ENCODE peak calls at places on chromosomes 4 and X, in four cellular contexts. One of them, this sample, is unnamed.
A peak's percentile ranks its signal among the peaks of the same experiment; 100 is the strongest.

GRCh38 chr4:176967586-176967985 is 174.9 kb upstream of the VEGFC start:
- DNase-seq in left ventricle myocardium inferior: no peak
- DNase-seq in AG10803: no peak
- DNase-seq in RWPE1: no peak
- DNase-seq in this sample: no peak

GRCh38 chr4:77451530-77451929 is 154.1 kb upstream of the CXCL13 start:
- DNase-seq in left ventricle myocardium inferior: no peak
- DNase-seq in RWPE1: no peak
- DNase-seq in AG10803: peak; percentile 20
- DNase-seq in this sample: peak; percentile 29

GRCh38 chr4:86626066-86626465 is 32.0 kb downstream of the PTPN13 start:
- DNase-seq in AG10803: no peak
- DNase-seq in left ventricle myocardium inferior: no peak
- DNase-seq in RWPE1: no peak
- DNase-seq in this sample: no peak

GRCh38 chrX:15988661-15989603 is 134.3 kb upstream of the AP1S2 start:
- DNase-seq in left ventricle myocardium inferior: no peak
- DNase-seq in AG10803: peak; percentile 83
- DNase-seq in RWPE1: peak; percentile 20
- DNase-seq in this sample: peak; percentile 60

GRCh38 chrX:154840856-154841255 is 6.4 kb upstream of the SMIM9 start:
- DNase-seq in AG10803: peak; percentile 77
- DNase-seq in RWPE1: peak; percentile 8
- DNase-seq in left ventricle myocardium inferior: no peak
- DNase-seq in this sample: peak; percentile 63

GRCh38 chr4:42366959-42367358 is 30.3 kb upstream of the SHISA3 start:
- DNase-seq in RWPE1: no peak
- DNase-seq in AG10803: no peak
- DNase-seq in left ventricle myocardium inferior: no peak
- DNase-seq in this sample: no peak

GRCh38 chrX:109472939-109473713 is 8.8 kb downstream of the GUCY2F start:
- DNase-seq in AG10803: peak; percentile 5
- DNase-seq in RWPE1: peak; percentile 4
- DNase-seq in left ventricle myocardium inferior: no peak
- DNase-seq in this sample: peak; percentile 59

GRCh38 chrX:103792916-103793540 is 16.4 kb downstream of the PLP1 start:
- DNase-seq in left ventricle myocardium inferior: no peak
- DNase-seq in AG10803: peak; percentile 79
- DNase-seq in RWPE1: peak; percentile 13
- DNase-seq in this sample: peak; percentile 65

GRCh38 chr4:89556596-89557305 is 249.2 kb upstream of the GPRIN3 start:
- DNase-seq in AG10803: no peak
- DNase-seq in RWPE1: no peak
- DNase-seq in left ventricle myocardium inferior: no peak
- DNase-seq in this sample: peak; percentile 47

GRCh38 chr4:75637176-75637575 is 6.8 kb upstream of the CDKL2 start:
- DNase-seq in RWPE1: no peak
- DNase-seq in AG10803: peak; percentile 87
- DNase-seq in left ventricle myocardium inferior: no peak
- DNase-seq in this sample: no peak

DNA sequence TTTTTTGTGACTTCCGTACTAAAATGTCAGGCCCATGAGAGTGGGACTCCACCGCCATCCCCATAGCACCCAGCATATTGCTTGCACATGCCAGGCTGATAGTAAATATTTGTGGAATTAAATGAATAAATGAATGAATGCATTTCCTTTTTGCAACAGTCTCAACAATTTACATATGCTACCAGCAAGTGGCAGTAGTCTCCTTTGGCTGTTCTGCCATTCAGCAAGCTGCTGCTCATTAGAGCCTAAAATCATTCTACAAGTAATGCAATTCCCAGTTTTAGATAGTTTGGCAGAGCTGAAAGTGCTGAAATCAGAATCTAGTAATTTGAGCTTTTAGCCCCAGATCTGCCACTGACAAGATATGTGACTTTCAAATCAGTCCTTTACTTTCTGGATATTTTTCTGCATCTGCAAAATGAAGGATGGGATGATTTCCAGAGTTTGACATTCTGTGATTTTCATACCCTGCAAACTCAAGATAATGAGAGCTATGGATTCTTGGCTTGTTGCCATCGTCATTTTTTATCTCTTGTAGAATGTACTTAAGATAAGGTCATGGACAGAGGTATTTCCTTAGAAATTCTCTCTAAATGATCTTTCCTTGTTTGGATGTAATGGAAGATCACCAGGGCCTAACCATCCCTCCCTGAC is 35.7 kb upstream of the INTS6L start:
- DNase-seq in RWPE1: peak; percentile 11
- DNase-seq in left ventricle myocardium inferior: no peak
- DNase-seq in AG10803: peak; percentile 70
- DNase-seq in this sample: peak; percentile 44
- TF ChIP-seq CTCF in RWPE1: peak; percentile 58
- TF ChIP-seq CTCF in left ventricle myocardium inferior: peak; percentile 67
- TF ChIP-seq CTCF in AG10803: peak; percentile 74
- TF ChIP-seq CTCF in this sample: peak; percentile 54

DNA sequence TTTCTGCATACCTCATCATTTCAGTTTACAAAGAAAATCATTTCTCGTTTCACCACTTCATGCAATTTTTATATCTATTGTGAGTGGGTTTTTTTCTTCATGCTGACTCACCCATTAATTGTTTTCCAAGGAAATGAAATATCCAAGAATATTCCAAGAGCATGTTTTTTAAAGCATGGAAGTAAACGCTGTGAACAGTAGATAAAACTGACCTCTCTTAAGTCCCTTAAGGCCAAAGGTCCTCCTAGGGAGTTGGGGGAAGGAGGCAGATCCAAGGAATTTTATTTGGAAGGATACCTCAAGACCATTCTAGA is 2.6 kb upstream of the APBB2 start:
- DNase-seq in AG10803: no peak
- DNase-seq in RWPE1: no peak
- DNase-seq in left ventricle myocardium inferior: no peak
- DNase-seq in this sample: no peak
- TF ChIP-seq CTCF in AG10803: no peak
- TF ChIP-seq CTCF in RWPE1: no peak
- TF ChIP-seq CTCF in left ventricle myocardium inferior: no peak
- TF ChIP-seq CTCF in this sample: no peak

DNA sequence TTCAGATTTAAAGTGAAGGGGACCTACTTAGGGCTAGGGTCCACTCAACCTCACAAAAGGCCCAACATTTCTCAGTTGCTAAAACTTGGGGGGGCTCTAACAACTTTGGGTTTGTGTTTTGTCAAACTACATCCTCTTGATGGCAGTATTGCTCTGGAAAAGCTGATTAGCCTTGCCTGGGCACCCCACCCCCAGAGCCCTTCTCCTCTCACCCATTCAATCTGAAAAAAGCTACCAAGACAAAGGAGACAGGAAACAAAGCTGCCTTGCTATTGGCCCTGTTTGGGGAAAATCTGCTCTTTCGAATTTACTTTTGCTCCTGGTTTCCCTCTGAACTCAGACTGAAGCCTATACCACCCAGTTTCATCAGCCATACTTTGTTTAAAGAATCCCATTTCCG is 195.2 kb upstream of the STK26 start:
- DNase-seq in RWPE1: no peak
- DNase-seq in left ventricle myocardium inferior: no peak
- DNase-seq in AG10803: no peak
- DNase-seq in this sample: peak; percentile 30
- TF ChIP-seq CTCF in RWPE1: no peak
- TF ChIP-seq CTCF in left ventricle myocardium inferior: no peak
- TF ChIP-seq CTCF in AG10803: peak; percentile 6
- TF ChIP-seq CTCF in this sample: no peak

DNA sequence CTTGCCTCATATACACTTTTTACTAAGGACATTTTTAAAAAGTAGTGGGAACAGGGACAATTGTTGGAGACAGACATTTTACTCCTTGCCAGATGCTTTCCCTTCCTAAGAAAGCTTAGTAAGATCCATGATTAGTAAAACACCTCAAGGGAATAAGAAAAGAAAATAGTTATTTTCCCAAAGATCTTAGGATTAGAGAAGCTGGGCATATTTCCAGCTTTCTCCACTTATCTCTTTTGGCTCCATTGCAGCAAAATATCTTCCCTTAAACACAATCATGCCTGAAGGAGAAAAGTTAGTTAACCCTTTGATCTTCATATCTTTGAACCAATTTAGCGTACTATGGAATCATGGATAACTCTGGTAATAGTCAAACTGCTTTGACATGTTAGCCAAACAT is 257.9 kb downstream of the PCDH18 start:
- DNase-seq in left ventricle myocardium inferior: no peak
- DNase-seq in AG10803: no peak
- DNase-seq in RWPE1: no peak
- DNase-seq in this sample: no peak
- TF ChIP-seq CTCF in left ventricle myocardium inferior: no peak
- TF ChIP-seq CTCF in AG10803: no peak
- TF ChIP-seq CTCF in RWPE1: no peak
- TF ChIP-seq CTCF in this sample: no peak

DNA sequence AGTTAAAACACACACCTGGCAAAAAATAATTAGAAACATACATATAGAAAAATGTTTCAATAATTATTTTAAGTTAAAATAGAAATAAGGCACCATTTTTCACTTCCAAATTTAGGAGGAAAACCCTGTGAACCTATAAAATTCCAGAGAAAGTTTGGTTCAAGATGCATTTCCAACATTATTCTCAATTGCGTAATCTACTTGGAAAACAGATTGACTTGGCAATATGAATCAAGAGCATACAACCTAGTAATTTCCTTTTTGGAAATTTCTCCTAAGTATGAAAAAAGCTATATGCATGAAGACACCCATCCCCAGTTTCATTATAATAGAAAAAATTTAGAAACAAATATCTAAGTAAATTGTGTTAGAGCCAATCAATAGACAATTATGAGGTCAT is 242.9 kb downstream of the IQCM start:
- DNase-seq in AG10803: no peak
- DNase-seq in left ventricle myocardium inferior: no peak
- DNase-seq in RWPE1: no peak
- DNase-seq in this sample: no peak
- TF ChIP-seq CTCF in AG10803: no peak
- TF ChIP-seq CTCF in left ventricle myocardium inferior: no peak
- TF ChIP-seq CTCF in RWPE1: no peak
- TF ChIP-seq CTCF in this sample: no peak

GRCh38 chrX:33298622-33299021 is 87.3 kb upstream of the DMD start:
- DNase-seq in AG10803: no peak
- DNase-seq in left ventricle myocardium inferior: no peak
- DNase-seq in RWPE1: no peak
- DNase-seq in this sample: no peak
- TF ChIP-seq CTCF in AG10803: no peak
- TF ChIP-seq CTCF in left ventricle myocardium inferior: no peak
- TF ChIP-seq CTCF in RWPE1: no peak
- TF ChIP-seq CTCF in this sample: no peak

GRCh38 chr4:38832624-38833528 is 23.7 kb downstream of the TLR6 start:
- DNase-seq in RWPE1: no peak
- DNase-seq in left ventricle myocardium inferior: no peak
- DNase-seq in AG10803: no peak
- DNase-seq in this sample: no peak
- TF ChIP-seq CTCF in RWPE1: no peak
- TF ChIP-seq CTCF in left ventricle myocardium inferior: no peak
- TF ChIP-seq CTCF in AG10803: no peak
- TF ChIP-seq CTCF in this sample: no peak

GRCh38 chr4:172975651-172976229 is 192.9 kb upstream of the GALNT7 start:
- DNase-seq in RWPE1: no peak
- DNase-seq in AG10803: no peak
- DNase-seq in left ventricle myocardium inferior: no peak
- DNase-seq in this sample: no peak
- TF ChIP-seq CTCF in RWPE1: no peak
- TF ChIP-seq CTCF in AG10803: no peak
- TF ChIP-seq CTCF in left ventricle myocardium inferior: no peak
- TF ChIP-seq CTCF in this sample: no peak

This sample was measured in MCF 10A.